ENCODE peak calls at places on chromosomes 16 and 17, in nine cellular contexts. One of them, this sample, is unnamed.

GRCh38 chr16:52621651-52622050 is 74.7 kb upstream of the TOX3 start:
- DNase-seq in endothelial cell of umbilical vein: no peak
- DNase-seq in naive thymus-derived CD4-positive, alpha-beta T cell: no peak
- DNase-seq in ELF-1: peak; percentile 17
- DNase-seq in endodermal cell: no peak
- DNase-seq in activated CD4-positive, alpha-beta T cell treated with anti-CD3 and anti-CD28 coated beads, Interleukin-2, amount 10 ng/mL, durations not matched to agents 7 days and 5 days: no peak
- DNase-seq in iPS DF 19.7: no peak
- DNase-seq in nephron progenitor cell: no peak
- DNase-seq in NCI-H2029 treated with DMSO at 0.1 percent for 48 hours: no peak
- DNase-seq in this sample: no peak

GRCh38 chr16:54582631-54583250 is 296.2 kb upstream of the IRX3 start:
- DNase-seq in endothelial cell of umbilical vein: no peak
- DNase-seq in naive thymus-derived CD4-positive, alpha-beta T cell: no peak
- DNase-seq in ELF-1: no peak
- DNase-seq in endodermal cell: no peak
- DNase-seq in activated CD4-positive, alpha-beta T cell treated with anti-CD3 and anti-CD28 coated beads, Interleukin-2, amount 10 ng/mL, durations not matched to agents 7 days and 5 days: no peak
- DNase-seq in iPS DF 19.7: no peak
- DNase-seq in nephron progenitor cell: peak; percentile 19
- DNase-seq in NCI-H2029 treated with DMSO at 0.1 percent for 48 hours: no peak
- DNase-seq in this sample: no peak

GRCh38 chr16:84766978-84767773 is 52.6 kb upstream of the CRISPLD2 start:
- DNase-seq in endothelial cell of umbilical vein: peak; percentile 58
- DNase-seq in naive thymus-derived CD4-positive, alpha-beta T cell: no peak
- DNase-seq in ELF-1: no peak
- DNase-seq in endodermal cell: no peak
- DNase-seq in activated CD4-positive, alpha-beta T cell treated with anti-CD3 and anti-CD28 coated beads, Interleukin-2, amount 10 ng/mL, durations not matched to agents 7 days and 5 days: no peak
- DNase-seq in iPS DF 19.7: no peak
- DNase-seq in nephron progenitor cell: no peak
- DNase-seq in NCI-H2029 treated with DMSO at 0.1 percent for 48 hours: no peak
- DNase-seq in this sample: no peak

GRCh38 chr17:82602487-82602886 is 45.8 kb downstream of the WDR45B start:
- DNase-seq in endothelial cell of umbilical vein: peak; percentile 47
- DNase-seq in naive thymus-derived CD4-positive, alpha-beta T cell: no peak
- DNase-seq in ELF-1: no peak
- DNase-seq in endodermal cell: no peak
- DNase-seq in activated CD4-positive, alpha-beta T cell treated with anti-CD3 and anti-CD28 coated beads, Interleukin-2, amount 10 ng/mL, durations not matched to agents 7 days and 5 days: no peak
- DNase-seq in iPS DF 19.7: no peak
- DNase-seq in nephron progenitor cell: no peak
- DNase-seq in NCI-H2029 treated with DMSO at 0.1 percent for 48 hours: no peak
- DNase-seq in this sample: no peak

GRCh38 chr17:41064301-41064700 is 1.4 kb downstream of the KRTAP2-4 start:
- DNase-seq in endothelial cell of umbilical vein: no peak
- DNase-seq in naive thymus-derived CD4-positive, alpha-beta T cell: no peak
- DNase-seq in ELF-1: no peak
- DNase-seq in endodermal cell: no peak
- DNase-seq in activated CD4-positive, alpha-beta T cell treated with anti-CD3 and anti-CD28 coated beads, Interleukin-2, amount 10 ng/mL, durations not matched to agents 7 days and 5 days: no peak
- DNase-seq in iPS DF 19.7: no peak
- DNase-seq in nephron progenitor cell: no peak
- DNase-seq in NCI-H2029 treated with DMSO at 0.1 percent for 48 hours: no peak
- DNase-seq in this sample: no peak

GRCh38 chr17:65633146-65633881 is 71.9 kb upstream of the AXIN2 start:
- DNase-seq in endothelial cell of umbilical vein: peak; percentile 57
- DNase-seq in naive thymus-derived CD4-positive, alpha-beta T cell: no peak
- DNase-seq in ELF-1: no peak
- DNase-seq in endodermal cell: no peak
- DNase-seq in activated CD4-positive, alpha-beta T cell treated with anti-CD3 and anti-CD28 coated beads, Interleukin-2, amount 10 ng/mL, durations not matched to agents 7 days and 5 days: no peak
- DNase-seq in iPS DF 19.7: no peak
- DNase-seq in nephron progenitor cell: no peak
- DNase-seq in NCI-H2029 treated with DMSO at 0.1 percent for 48 hours: no peak
- DNase-seq in this sample: no peak

GRCh38 chr17:64139542-64139941 is 9.6 kb upstream of the ERN1 start:
- DNase-seq in endothelial cell of umbilical vein: no peak
- DNase-seq in naive thymus-derived CD4-positive, alpha-beta T cell: no peak
- DNase-seq in ELF-1: no peak
- DNase-seq in endodermal cell: no peak
- DNase-seq in activated CD4-positive, alpha-beta T cell treated with anti-CD3 and anti-CD28 coated beads, Interleukin-2, amount 10 ng/mL, durations not matched to agents 7 days and 5 days: no peak
- DNase-seq in iPS DF 19.7: no peak
- DNase-seq in nephron progenitor cell: no peak
- DNase-seq in NCI-H2029 treated with DMSO at 0.1 percent for 48 hours: no peak
- DNase-seq in this sample: no peak

GRCh38 chr17:63697341-63698286 is 2.3 kb downstream of the LIMD2 start:
- DNase-seq in endothelial cell of umbilical vein: peak; percentile 44
- DNase-seq in naive thymus-derived CD4-positive, alpha-beta T cell: peak; percentile 88
- DNase-seq in ELF-1: peak; percentile 61
- DNase-seq in endodermal cell: peak; percentile 91
- DNase-seq in activated CD4-positive, alpha-beta T cell treated with anti-CD3 and anti-CD28 coated beads, Interleukin-2, amount 10 ng/mL, durations not matched to agents 7 days and 5 days: peak; percentile 87
- DNase-seq in iPS DF 19.7: no peak
- DNase-seq in nephron progenitor cell: no peak
- DNase-seq in NCI-H2029 treated with DMSO at 0.1 percent for 48 hours: peak; percentile 24
- DNase-seq in this sample: peak; percentile 75

GRCh38 chr16:56357765-56358322 is 67.5 kb downstream of the AMFR start:
- DNase-seq in endothelial cell of umbilical vein: no peak
- DNase-seq in naive thymus-derived CD4-positive, alpha-beta T cell: no peak
- DNase-seq in ELF-1: no peak
- DNase-seq in endodermal cell: peak; percentile 78
- DNase-seq in activated CD4-positive, alpha-beta T cell treated with anti-CD3 and anti-CD28 coated beads, Interleukin-2, amount 10 ng/mL, durations not matched to agents 7 days and 5 days: no peak
- DNase-seq in iPS DF 19.7: no peak
- DNase-seq in nephron progenitor cell: no peak
- DNase-seq in NCI-H2029 treated with DMSO at 0.1 percent for 48 hours: no peak
- DNase-seq in this sample: peak; percentile 69

GRCh38 chr16:55641430-55642056 is 14.2 kb upstream of the SLC6A2 start:
- DNase-seq in endothelial cell of umbilical vein: peak; percentile 42
- DNase-seq in naive thymus-derived CD4-positive, alpha-beta T cell: no peak
- DNase-seq in ELF-1: no peak
- DNase-seq in endodermal cell: peak; percentile 25
- DNase-seq in activated CD4-positive, alpha-beta T cell treated with anti-CD3 and anti-CD28 coated beads, Interleukin-2, amount 10 ng/mL, durations not matched to agents 7 days and 5 days: no peak
- DNase-seq in iPS DF 19.7: no peak
- DNase-seq in nephron progenitor cell: no peak
- DNase-seq in NCI-H2029 treated with DMSO at 0.1 percent for 48 hours: no peak
- DNase-seq in this sample: no peak

GRCh38 chr17:36632916-36633846 is 31.8 kb downstream of the MRM1 start:
- DNase-seq in endothelial cell of umbilical vein: no peak
- DNase-seq in naive thymus-derived CD4-positive, alpha-beta T cell: no peak
- DNase-seq in ELF-1: peak; percentile 38
- DNase-seq in endodermal cell: peak; percentile 84
- DNase-seq in activated CD4-positive, alpha-beta T cell treated with anti-CD3 and anti-CD28 coated beads, Interleukin-2, amount 10 ng/mL, durations not matched to agents 7 days and 5 days: no peak
- DNase-seq in iPS DF 19.7: no peak
- DNase-seq in nephron progenitor cell: no peak
- DNase-seq in NCI-H2029 treated with DMSO at 0.1 percent for 48 hours: no peak
- DNase-seq in this sample: peak; percentile 84

GRCh38 chr16:8894736-8895334 is 12.7 kb downstream of the LITAFD start:
- DNase-seq in endothelial cell of umbilical vein: no peak
- DNase-seq in naive thymus-derived CD4-positive, alpha-beta T cell: no peak
- DNase-seq in ELF-1: no peak
- DNase-seq in endodermal cell: no peak
- DNase-seq in activated CD4-positive, alpha-beta T cell treated with anti-CD3 and anti-CD28 coated beads, Interleukin-2, amount 10 ng/mL, durations not matched to agents 7 days and 5 days: no peak
- DNase-seq in iPS DF 19.7: no peak
- DNase-seq in nephron progenitor cell: no peak
- DNase-seq in NCI-H2029 treated with DMSO at 0.1 percent for 48 hours: no peak
- DNase-seq in this sample: no peak

GRCh38 chr17:49093131-49093530 is 39.4 kb upstream of the B4GALNT2 start:
- DNase-seq in endothelial cell of umbilical vein: no peak
- DNase-seq in naive thymus-derived CD4-positive, alpha-beta T cell: no peak
- DNase-seq in ELF-1: no peak
- DNase-seq in endodermal cell: no peak
- DNase-seq in activated CD4-positive, alpha-beta T cell treated with anti-CD3 and anti-CD28 coated beads, Interleukin-2, amount 10 ng/mL, durations not matched to agents 7 days and 5 days: no peak
- DNase-seq in iPS DF 19.7: no peak
- DNase-seq in nephron progenitor cell: no peak
- DNase-seq in NCI-H2029 treated with DMSO at 0.1 percent for 48 hours: no peak
- DNase-seq in this sample: no peak

GRCh38 chr16:19379838-19380237 is 37.8 kb upstream of the TMC5 start:
- DNase-seq in endothelial cell of umbilical vein: no peak
- DNase-seq in naive thymus-derived CD4-positive, alpha-beta T cell: no peak
- DNase-seq in ELF-1: no peak
- DNase-seq in endodermal cell: no peak
- DNase-seq in activated CD4-positive, alpha-beta T cell treated with anti-CD3 and anti-CD28 coated beads, Interleukin-2, amount 10 ng/mL, durations not matched to agents 7 days and 5 days: no peak
- DNase-seq in iPS DF 19.7: no peak
- DNase-seq in nephron progenitor cell: no peak
- DNase-seq in NCI-H2029 treated with DMSO at 0.1 percent for 48 hours: no peak
- DNase-seq in this sample: no peak

GRCh38 chr17:45146616-45147101 is 1.6 kb upstream of the HEXIM1 start:
- DNase-seq in endothelial cell of umbilical vein: peak; percentile 49
- DNase-seq in naive thymus-derived CD4-positive, alpha-beta T cell: no peak
- DNase-seq in ELF-1: no peak
- DNase-seq in endodermal cell: no peak
- DNase-seq in activated CD4-positive, alpha-beta T cell treated with anti-CD3 and anti-CD28 coated beads, Interleukin-2, amount 10 ng/mL, durations not matched to agents 7 days and 5 days: no peak
- DNase-seq in iPS DF 19.7: no peak
- DNase-seq in nephron progenitor cell: no peak
- DNase-seq in NCI-H2029 treated with DMSO at 0.1 percent for 48 hours: no peak
- DNase-seq in this sample: no peak

GRCh38 chr17:41873559-41874292 is 8.5 kb upstream of the KLHL11 start:
- DNase-seq in endothelial cell of umbilical vein: no peak
- DNase-seq in naive thymus-derived CD4-positive, alpha-beta T cell: no peak
- DNase-seq in ELF-1: no peak
- DNase-seq in endodermal cell: no peak
- DNase-seq in activated CD4-positive, alpha-beta T cell treated with anti-CD3 and anti-CD28 coated beads, Interleukin-2, amount 10 ng/mL, durations not matched to agents 7 days and 5 days: no peak
- DNase-seq in iPS DF 19.7: no peak
- DNase-seq in nephron progenitor cell: no peak
- DNase-seq in NCI-H2029 treated with DMSO at 0.1 percent for 48 hours: no peak
- DNase-seq in this sample: no peak

GRCh38 chr16:48014349-48015135 is 141.3 kb downstream of the ABCC12 start:
- DNase-seq in endothelial cell of umbilical vein: no peak
- DNase-seq in naive thymus-derived CD4-positive, alpha-beta T cell: no peak
- DNase-seq in ELF-1: peak; percentile 30
- DNase-seq in endodermal cell: peak; percentile 69
- DNase-seq in activated CD4-positive, alpha-beta T cell treated with anti-CD3 and anti-CD28 coated beads, Interleukin-2, amount 10 ng/mL, durations not matched to agents 7 days and 5 days: no peak
- DNase-seq in iPS DF 19.7: peak; percentile 7
- DNase-seq in nephron progenitor cell: peak; percentile 10
- DNase-seq in NCI-H2029 treated with DMSO at 0.1 percent for 48 hours: no peak
- DNase-seq in this sample: peak; percentile 43

GRCh38 chr16:19135896-19136438 is 22.2 kb downstream of the ITPRIPL2 start:
- DNase-seq in endothelial cell of umbilical vein: no peak
- DNase-seq in naive thymus-derived CD4-positive, alpha-beta T cell: no peak
- DNase-seq in ELF-1: no peak
- DNase-seq in endodermal cell: peak; percentile 72
- DNase-seq in activated CD4-positive, alpha-beta T cell treated with anti-CD3 and anti-CD28 coated beads, Interleukin-2, amount 10 ng/mL, durations not matched to agents 7 days and 5 days: no peak
- DNase-seq in iPS DF 19.7: no peak
- DNase-seq in nephron progenitor cell: no peak
- DNase-seq in NCI-H2029 treated with DMSO at 0.1 percent for 48 hours: peak; percentile 28
- DNase-seq in this sample: no peak

GRCh38 chr17:64118452-64118979 is 11.4 kb downstream of the ERN1 start:
- DNase-seq in endothelial cell of umbilical vein: peak; percentile 22
- DNase-seq in naive thymus-derived CD4-positive, alpha-beta T cell: no peak
- DNase-seq in ELF-1: no peak
- DNase-seq in endodermal cell: peak; percentile 44
- DNase-seq in activated CD4-positive, alpha-beta T cell treated with anti-CD3 and anti-CD28 coated beads, Interleukin-2, amount 10 ng/mL, durations not matched to agents 7 days and 5 days: no peak
- DNase-seq in iPS DF 19.7: no peak
- DNase-seq in nephron progenitor cell: no peak
- DNase-seq in NCI-H2029 treated with DMSO at 0.1 percent for 48 hours: peak; percentile 63
- DNase-seq in this sample: no peak

GRCh38 chr17:56832446-56832845 is 1.3 kb downstream of the C17orf67 start:
- DNase-seq in endothelial cell of umbilical vein: no peak
- DNase-seq in naive thymus-derived CD4-positive, alpha-beta T cell: no peak
- DNase-seq in ELF-1: no peak
- DNase-seq in endodermal cell: no peak
- DNase-seq in activated CD4-positive, alpha-beta T cell treated with anti-CD3 and anti-CD28 coated beads, Interleukin-2, amount 10 ng/mL, durations not matched to agents 7 days and 5 days: no peak
- DNase-seq in iPS DF 19.7: no peak
- DNase-seq in nephron progenitor cell: no peak
- DNase-seq in NCI-H2029 treated with DMSO at 0.1 percent for 48 hours: no peak
- DNase-seq in this sample: peak; percentile 15

GRCh38 chr17:78736526-78737079 is 45.5 kb downstream of the CYTH1 start:
- DNase-seq in endothelial cell of umbilical vein: peak; percentile 79
- DNase-seq in naive thymus-derived CD4-positive, alpha-beta T cell: peak; percentile 79
- DNase-seq in ELF-1: peak; percentile 75
- DNase-seq in endodermal cell: peak; percentile 94
- DNase-seq in activated CD4-positive, alpha-beta T cell treated with anti-CD3 and anti-CD28 coated beads, Interleukin-2, amount 10 ng/mL, durations not matched to agents 7 days and 5 days: peak; percentile 79
- DNase-seq in iPS DF 19.7: no peak
- DNase-seq in nephron progenitor cell: no peak
- DNase-seq in NCI-H2029 treated with DMSO at 0.1 percent for 48 hours: peak; percentile 28
- DNase-seq in this sample: peak; percentile 58

GRCh38 chr17:79621151-79621940 is 10.5 kb upstream of the RBFOX3 start:
- DNase-seq in endothelial cell of umbilical vein: no peak
- DNase-seq in naive thymus-derived CD4-positive, alpha-beta T cell: no peak
- DNase-seq in ELF-1: no peak
- DNase-seq in endodermal cell: peak; percentile 40
- DNase-seq in activated CD4-positive, alpha-beta T cell treated with anti-CD3 and anti-CD28 coated beads, Interleukin-2, amount 10 ng/mL, durations not matched to agents 7 days and 5 days: no peak
- DNase-seq in iPS DF 19.7: no peak
- DNase-seq in nephron progenitor cell: no peak
- DNase-seq in NCI-H2029 treated with DMSO at 0.1 percent for 48 hours: no peak
- DNase-seq in this sample: no peak

This sample was measured in GM23338.